ENCODE peak calls at places on chromosomes 12 and 14, in nine cellular contexts. H is spleen, S is Peyer's patch, F is AG09309, L is HCT116, B is left ventricle myocardium inferior, X is GM12864, Q is left lung, R is GM13977. K is an unnamed sample.

GRCh38 chr14:20434701-20435453 is 1.1 kb downstream of the KLHL33 start:
- DNase-seq in H (no peak), S (no peak), F (no peak), L (no peak), B (peak), X (no peak), Q (no peak), R (no peak), K (no peak)

GRCh38 chr12:49974231-49974675 is 1.5 kb downstream of the AQP6 start:
- DNase-seq in H (peak), S (peak), F (no peak), L (no peak), B (peak), X (no peak), Q (peak), R (no peak), K (no peak)

GRCh38 chr12:22416831-22417230 is 82.3 kb upstream of the ST8SIA1 start:
- DNase-seq in H (no peak), S (no peak), F (no peak), L (no peak), B (no peak), X (no peak), Q (no peak), R (no peak), K (no peak)

GRCh38 chr12:112584266-112584722 is 165.5 kb downstream of the PTPN11 start:
- DNase-seq in H (no peak), S (no peak), F (no peak), L (peak), B (no peak), X (no peak), Q (no peak), R (no peak), K (no peak)

GRCh38 chr14:69693823-69694729 is 72.9 kb upstream of the SRSF5 start:
- DNase-seq in H (peak), S (peak), F (no peak), L (no peak), B (no peak), X (no peak), Q (no peak), R (no peak), K (no peak)

GRCh38 chr12:55728185-55728931 is 451 bp downstream of the CD63 start:
- DNase-seq in H (peak), S (peak), F (no peak), L (no peak), B (peak), X (no peak), Q (peak), R (peak), K (no peak)

GRCh38 chr14:35682802-35683201 is 126.3 kb downstream of the RALGAPA1 start:
- DNase-seq in H (no peak), S (no peak), F (no peak), L (no peak), B (no peak), X (no peak), Q (no peak), R (no peak), K (no peak)

GRCh38 chr14:67519406-67519805 is 13.7 kb upstream of the PLEKHH1 start:
- DNase-seq in H (no peak), S (peak), F (no peak), L (no peak), B (no peak), X (no peak), Q (no peak), R (no peak), K (no peak)

GRCh38 chr12:66217342-66217929 is 28.4 kb downstream of the IRAK3 start:
- DNase-seq in H (no peak), S (no peak), F (no peak), L (no peak), B (no peak), X (no peak), Q (no peak), R (no peak), K (no peak)

GRCh38 chr12:50784501-50784900 is 20.6 kb downstream of the ATF1 start:
- DNase-seq in H (no peak), S (no peak), F (no peak), L (no peak), B (no peak), X (no peak), Q (no peak), R (no peak), K (no peak)

GRCh38 chr12:62767506-62767905 is 167.4 kb downstream of the PPM1H start:
- DNase-seq in H (no peak), S (no peak), F (no peak), L (no peak), B (no peak), X (no peak), Q (no peak), R (no peak), K (no peak)

GRCh38 chr14:96221841-96222240 is 17.2 kb downstream of the BDKRB2 start:
- DNase-seq in H (no peak), S (no peak), F (no peak), L (no peak), B (no peak), X (no peak), Q (no peak), R (no peak), K (no peak)

GRCh38 chr14:105353163-105353562 is 38.6 kb downstream of the PACS2 start:
- DNase-seq in H (no peak), S (no peak), F (no peak), L (no peak), B (no peak), X (no peak), Q (no peak), R (no peak), K (no peak)
- TF ChIP-seq CTCF in H (no peak), S (no peak), F (no peak), L (no peak), B (no peak), X (no peak), Q (no peak), R (no peak), K (no peak)

DNA sequence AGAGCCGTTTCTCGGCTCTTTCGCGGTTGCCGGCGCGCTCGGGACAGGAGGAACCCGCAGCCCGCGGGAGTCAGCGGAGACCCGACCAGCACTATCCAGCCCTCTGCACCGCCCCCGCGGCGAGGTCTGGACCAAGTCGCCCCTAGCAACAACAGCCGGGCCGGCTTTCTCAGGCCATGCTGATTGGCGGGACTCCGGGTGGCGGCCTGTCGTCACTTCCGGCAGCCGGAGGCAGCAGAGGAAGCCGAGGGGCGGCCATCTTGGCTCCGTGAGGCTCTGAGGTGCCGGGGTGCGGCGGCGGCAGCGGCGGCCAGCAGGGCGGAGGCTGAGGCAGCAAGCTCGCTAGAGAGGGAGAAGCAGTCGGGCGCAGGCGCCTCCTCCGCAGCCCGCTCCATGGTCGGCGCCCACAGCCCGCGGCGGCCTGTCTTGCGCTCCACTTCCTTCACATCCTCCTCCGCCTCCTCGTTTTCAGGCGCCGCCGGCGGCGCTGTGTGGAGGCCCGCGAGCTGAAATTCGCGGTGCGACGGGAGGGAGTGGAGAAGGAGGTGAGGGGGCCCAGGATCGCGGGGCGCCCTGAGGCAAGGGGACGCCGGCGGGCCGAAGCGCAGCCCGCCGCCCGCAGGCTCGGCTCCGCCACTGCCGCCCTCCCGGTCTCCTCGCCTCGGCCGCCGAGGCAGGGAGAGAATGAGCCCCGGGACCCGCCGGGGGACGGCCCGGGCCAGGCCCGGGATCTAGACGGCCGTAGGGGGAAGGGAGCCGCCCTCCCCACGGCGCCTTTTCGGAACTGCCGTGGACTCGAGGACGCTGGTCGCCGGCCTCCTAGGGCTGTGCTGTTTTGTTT is at the start of gene MARK3:
- DNase-seq in H (peak), S (peak), F (peak), L (peak), B (peak), X (peak), Q (peak), R (peak), K (peak)
- TF ChIP-seq CTCF in H (peak), S (peak), F (no peak), L (no peak), B (no peak), X (peak), Q (no peak), R (peak), K (peak)

GRCh38 chr12:42663621-42664020 is 74.1 kb upstream of the PRICKLE1 start:
- DNase-seq in H (no peak), S (no peak), F (no peak), L (no peak), B (no peak), X (no peak), Q (no peak), R (no peak), K (no peak)
- TF ChIP-seq CTCF in H (no peak), S (no peak), F (no peak), L (no peak), B (no peak), X (no peak), Q (no peak), R (no peak), K (no peak)

GRCh38 chr14:72736348-72736747 is 157.6 kb downstream of the DPF3 start:
- DNase-seq in H (no peak), S (no peak), F (no peak), L (no peak), B (no peak), X (no peak), Q (no peak), R (no peak), K (no peak)
- TF ChIP-seq CTCF in H (no peak), S (no peak), F (peak), L (no peak), B (peak), X (peak), Q (no peak), R (no peak), K (peak)

DNA sequence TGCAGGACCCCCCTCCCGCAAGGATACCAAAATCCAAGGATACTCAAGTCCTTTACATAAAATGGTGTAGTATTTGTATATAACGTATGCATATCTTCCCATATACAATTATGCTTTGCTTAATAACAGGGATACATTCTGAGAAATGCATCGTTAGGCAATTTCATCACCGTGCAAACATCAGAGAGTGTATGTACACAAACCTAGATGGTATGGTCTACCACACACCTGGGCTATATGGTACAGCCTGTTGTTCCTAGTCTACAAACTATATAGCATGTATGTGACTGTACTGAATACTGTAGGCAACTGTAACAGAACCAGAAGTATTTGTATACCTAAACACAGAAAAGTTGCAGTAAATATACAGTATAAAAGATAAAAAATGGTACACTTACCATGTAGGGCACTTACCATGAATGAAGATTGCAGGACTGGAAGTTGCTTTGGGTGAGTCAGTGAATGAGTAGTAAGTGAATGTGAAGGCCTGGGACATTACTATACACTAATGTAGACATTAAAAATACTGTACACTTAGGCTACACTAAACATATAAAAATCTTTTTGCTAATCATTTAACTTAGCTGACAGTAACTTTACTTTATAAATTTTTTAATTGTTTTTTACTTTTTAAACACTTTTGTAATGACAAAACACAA is 141.1 kb downstream of the SLC41A2 start:
- DNase-seq in H (no peak), S (no peak), F (no peak), L (no peak), B (no peak), X (no peak), Q (no peak), R (no peak), K (no peak)
- TF ChIP-seq CTCF in H (no peak), S (no peak), F (no peak), L (no peak), B (no peak), X (no peak), Q (no peak), R (no peak), K (no peak)

GRCh38 chr12:46071769-46072624 is 81.6 kb upstream of the SCAF11 start:
- DNase-seq in H (peak), S (peak), F (peak), L (peak), B (peak), X (peak), Q (peak), R (peak), K (peak)
- TF ChIP-seq CTCF in H (peak), S (peak), F (peak), L (peak), B (peak), X (peak), Q (peak), R (peak), K (peak)

GRCh38 chr12:103330672-103331071 is 165.1 kb downstream of the C12orf42 start:
- DNase-seq in H (no peak), S (no peak), F (no peak), L (no peak), B (no peak), X (no peak), Q (no peak), R (no peak), K (no peak)

GRCh38 chr12:103327676-103328075 is 168.1 kb downstream of the C12orf42 start:
- DNase-seq in H (no peak), S (no peak), F (no peak), L (no peak), B (no peak), X (no peak), Q (no peak), R (no peak), K (no peak)

GRCh38 chr12:103331643-103332042 is 164.1 kb downstream of the C12orf42 start:
- DNase-seq in H (no peak), S (no peak), F (no peak), L (no peak), B (no peak), X (no peak), Q (no peak), R (no peak), K (no peak)

DNA sequence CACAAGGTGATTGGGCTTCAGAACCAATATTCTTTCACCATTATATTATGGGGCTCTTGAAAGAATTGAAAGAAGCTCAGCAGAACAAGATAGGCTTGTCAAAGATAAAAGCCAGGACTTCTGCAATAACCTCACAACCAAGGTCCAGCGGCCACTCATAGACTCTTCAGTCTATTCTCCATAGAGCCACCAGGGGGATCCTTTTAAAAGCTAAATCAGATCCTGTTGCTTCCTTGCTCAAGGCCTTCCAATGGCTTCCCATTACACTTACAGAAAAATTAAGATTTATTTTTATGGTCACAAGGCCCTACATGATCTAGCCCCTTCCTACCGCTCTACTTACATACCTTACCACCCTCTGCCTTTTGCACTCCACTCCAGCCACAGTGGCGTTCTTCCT is 169.6 kb downstream of the C12orf42 start:
- DNase-seq in H (no peak), S (no peak), F (no peak), L (peak), B (no peak), X (no peak), Q (no peak), R (peak), K (no peak)
- TF ChIP-seq CTCF in H (peak), S (no peak), F (no peak), L (peak), B (peak), X (peak), Q (peak), R (peak), K (peak)

GRCh38 chr12:114313910-114314309 is 92.0 kb downstream of the TBX5 start:
- DNase-seq in H (no peak), S (no peak), F (no peak), L (no peak), B (no peak), X (no peak), Q (no peak), R (no peak), K (no peak)
- TF ChIP-seq CTCF in H (no peak), S (no peak), F (no peak), L (no peak), B (no peak), X (no peak), Q (no peak), R (no peak), K (peak)

GRCh38 chr12:67457136-67457535 is 188.0 kb downstream of the CAND1 start:
- DNase-seq in H (no peak), S (no peak), F (no peak), L (no peak), B (no peak), X (no peak), Q (no peak), R (no peak), K (no peak)

GRCh38 chr12:67459578-67459977 is 189.0 kb upstream of the DYRK2 start:
- DNase-seq in H (no peak), S (no peak), F (no peak), L (no peak), B (no peak), X (no peak), Q (no peak), R (no peak), K (no peak)

GRCh38 chr12:67459173-67459572 is 189.4 kb upstream of the DYRK2 start:
- DNase-seq in H (no peak), S (no peak), F (no peak), L (no peak), B (no peak), X (no peak), Q (no peak), R (no peak), K (no peak)

GRCh38 chr12:67456281-67456918 is 187.2 kb downstream of the CAND1 start:
- DNase-seq in H (no peak), S (no peak), F (peak), L (no peak), B (no peak), X (no peak), Q (no peak), R (no peak), K (no peak)

DNA sequence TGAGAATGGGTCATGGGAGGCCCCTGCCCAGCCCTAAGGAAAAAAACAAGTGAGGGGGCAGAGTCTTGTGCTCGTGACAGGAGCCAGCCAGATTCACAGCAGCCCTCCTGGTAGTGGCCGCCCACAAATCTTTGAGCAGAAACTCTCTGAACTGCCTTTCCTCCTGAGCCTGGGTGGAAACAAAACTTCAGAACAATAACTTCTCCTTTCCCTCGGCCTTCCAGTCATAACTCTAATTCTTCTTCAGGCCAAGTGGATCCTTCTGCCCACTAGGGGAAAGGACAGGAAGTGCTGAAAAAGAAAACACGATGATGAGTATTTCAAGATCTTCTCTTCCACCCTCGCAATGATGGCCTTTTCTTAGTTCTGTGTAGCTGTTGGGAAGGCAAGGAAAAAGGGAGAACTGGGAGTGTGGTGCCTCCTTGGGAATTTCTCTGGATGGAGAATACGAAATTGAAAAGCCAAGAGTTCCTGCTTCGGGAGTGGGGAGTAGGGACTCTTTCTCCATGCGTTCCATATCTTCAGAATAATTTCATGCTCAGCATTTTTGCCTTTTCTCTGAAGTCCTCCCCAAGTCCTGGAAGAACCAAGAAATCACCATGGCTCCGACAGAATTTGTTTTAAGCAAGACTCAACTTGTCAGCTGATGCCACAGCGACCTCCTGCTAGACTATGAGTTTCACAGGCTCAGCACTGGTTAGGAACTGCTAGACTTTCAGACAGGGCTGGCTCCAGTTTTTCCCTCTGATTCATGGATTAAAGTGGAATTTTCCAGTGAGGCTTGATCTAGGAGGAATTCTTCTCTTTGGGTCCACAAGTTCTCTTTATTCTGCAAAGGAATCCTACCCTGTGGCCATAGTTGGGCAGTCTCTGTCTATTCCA is 188.9 kb downstream of the CAND1 start:
- DNase-seq in H (no peak), S (no peak), F (no peak), L (no peak), B (no peak), X (no peak), Q (no peak), R (no peak), K (no peak)
- TF ChIP-seq CTCF in H (no peak), S (no peak), F (peak), L (no peak), B (peak), X (peak), Q (no peak), R (peak), K (peak)

DNA sequence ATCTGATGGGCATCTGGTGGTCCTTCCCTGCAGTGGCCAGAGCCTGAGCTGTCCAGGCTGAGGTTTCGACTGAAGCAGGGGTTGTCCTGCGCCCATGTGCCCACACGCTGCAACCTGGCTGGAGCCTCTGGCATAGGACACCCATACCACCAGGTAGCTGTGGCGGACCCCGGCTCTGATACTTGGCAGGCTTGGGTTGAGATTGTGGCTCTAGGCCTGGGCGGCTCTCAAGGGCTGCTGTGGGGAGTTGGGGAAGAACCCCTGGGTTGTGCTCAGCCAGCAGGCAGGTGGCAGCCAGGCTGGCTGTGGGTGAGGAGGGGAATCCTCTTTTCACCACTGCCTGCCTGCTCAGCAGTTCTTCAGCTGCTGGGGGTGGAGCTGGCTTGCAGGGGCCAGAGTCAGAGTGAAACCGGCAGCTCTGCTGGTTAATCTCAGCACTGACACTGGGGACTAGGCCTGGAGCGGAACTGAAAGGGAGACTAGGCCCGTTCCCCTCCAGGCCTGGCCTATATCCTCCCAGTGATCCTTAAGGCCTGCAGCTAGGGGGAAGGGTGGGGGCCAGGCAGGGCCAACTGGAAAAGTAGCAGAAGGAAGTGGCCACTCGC is 39.1 kb downstream of the SH2B3 start:
- DNase-seq in H (peak), S (peak), F (no peak), L (no peak), B (peak), X (peak), Q (peak), R (peak), K (peak)
- TF ChIP-seq CTCF in H (peak), S (no peak), F (no peak), L (no peak), B (peak), X (no peak), Q (no peak), R (no peak), K (no peak)